ENCODE peak calls at places on chromosomes 5 and 9, in five cellular contexts. J is HCT116, X is fibroblast of lung, E is body of pancreas, H is vagina. O is an unnamed sample. For H3K4me1, the result is how much of the 10 kb centered on the place peaks cover.

GRCh38 chr5:20286512-20286911 is 298.5 kb upstream of the CDH18 start:
- DNase-seq in J (no peak), X (peak), E (no peak), H (no peak), O (no peak)

GRCh38 chr5:15501057-15501791 is 1.2 kb downstream of the FBXL7 start:
- DNase-seq in J (no peak), X (peak), E (no peak), H (no peak), O (no peak)

GRCh38 chr9:113164536-113165300 is 13.9 kb downstream of the SLC31A2 start:
- DNase-seq in J (no peak), X (peak), E (peak), H (no peak), O (no peak)

GRCh38 chr9:89617978-89618377 is 13.2 kb downstream of the GADD45G start:
- DNase-seq in J (no peak), X (no peak), E (peak), H (no peak), O (peak)

GRCh38 chr9:127786773-127787123 is 914 bp downstream of the CDK9 start:
- DNase-seq in J (no peak), X (no peak), E (no peak), H (no peak), O (no peak)

GRCh38 chr9:93295031-93295430 is 111.1 kb downstream of the WNK2 start:
- DNase-seq in J (no peak), X (no peak), E (no peak), H (no peak), O (no peak)

GRCh38 chr5:147737921-147738320 is 44.6 kb downstream of the JAKMIP2 start:
- DNase-seq in J (no peak), X (no peak), E (no peak), H (no peak), O (no peak)

GRCh38 chr5:34511915-34512314 is 144.2 kb upstream of the RAI14 start:
- DNase-seq in J (no peak), X (no peak), E (no peak), H (peak), O (no peak)

GRCh38 chr5:132427285-132428146 is 58.0 kb downstream of the SLC22A5 start:
- DNase-seq in J (no peak), X (no peak), E (peak), H (peak), O (peak)

GRCh38 chr5:74257645-74258328 is 382.7 kb downstream of the ENC1 start:
- DNase-seq in J (no peak), X (peak), E (peak), H (peak), O (peak)

GRCh38 chr5:131628990-131629389 is 6.0 kb downstream of the RAPGEF6 start:
- DNase-seq in J (no peak), X (peak), E (no peak), H (no peak), O (no peak)

GRCh38 chr5:108753877-108754276 is 6.2 kb downstream of the FER start:
- DNase-seq in J (peak), X (peak), E (no peak), H (no peak), O (no peak)

GRCh38 chr5:42579320-42579719 is 156.1 kb downstream of the GHR start:
- DNase-seq in J (no peak), X (no peak), E (no peak), H (no peak), O (no peak)

GRCh38 chr9:137605146-137606004 is at the start of gene ARRDC1:
- DNase-seq in J (peak), X (peak), E (peak), H (peak), O (peak)

GRCh38 chr9:137630684-137631083 is 11.9 kb downstream of the EHMT1 start:
- DNase-seq in J (no peak), X (no peak), E (no peak), H (no peak), O (no peak)

GRCh38 chr5:24026288-24026687 is 518.9 kb downstream of the PRDM9 start:
- DNase-seq in J (no peak), X (no peak), E (no peak), H (no peak), O (no peak)

GRCh38 chr9:113603773-113604172 is 140.2 kb downstream of the RGS3 start:
- DNase-seq in J (no peak), X (no peak), E (no peak), H (no peak), O (no peak)

GRCh38 chr5:104774372-104774771 is 1211.8 kb upstream of the NUDT12 start:
- DNase-seq in J (no peak), X (no peak), E (no peak), H (no peak), O (no peak)

GRCh38 chr5:79301046-79301712 is 65.2 kb downstream of the JMY start:
- DNase-seq in J (peak), X (peak), E (no peak), H (no peak), O (no peak)

GRCh38 chr5:126645132-126645531 is 44.4 kb downstream of the PHAX start:
- DNase-seq in J (no peak), X (no peak), E (no peak), H (no peak), O (no peak)

GRCh38 chr5:92963801-92964200 is 617.2 kb downstream of the NR2F1-AS1 start:
- DNase-seq in J (no peak), X (no peak), E (no peak), H (no peak), O (no peak)

GRCh38 chr5:154701181-154701580 is 54.0 kb upstream of the LARP1 start:
- DNase-seq in J (no peak), X (no peak), E (peak), H (no peak), O (no peak)

GRCh38 chr5:74595143-74595915 is 45.2 kb downstream of the ENC1 start:
- DNase-seq in J (peak), X (peak), E (peak), H (no peak), O (no peak)

GRCh38 chr5:132492386-132492785 is 1.8 kb upstream of the IRF1 start:
- DNase-seq in J (no peak), X (peak), E (no peak), H (no peak), O (no peak)

GRCh38 chr5:18238321-18238720 is 604.1 kb downstream of the TAF11L14 start:
- DNase-seq in J (no peak), X (no peak), E (no peak), H (no peak), O (no peak)
- H3K27ac ChIP-seq in J (no peak), X (no peak), E (no peak), H (no peak), O (no peak)

GRCh38 chr5:91332267-91333044 is 50.7 kb downstream of the ARRDC3 start:
- DNase-seq in J (peak), X (peak), E (no peak), H (no peak), O (no peak)
- H3K4me3 ChIP-seq in J (no peak), X (no peak), E (no peak), H (no peak), O (no peak)

GRCh38 chr9:115207003-115207837 is 89.3 kb upstream of the TNC start:
- DNase-seq in J (no peak), X (peak), E (no peak), H (no peak), O (no peak)

GRCh38 chr9:115202960-115203751 is 85.2 kb upstream of the TNC start:
- DNase-seq in J (no peak), X (peak), E (no peak), H (no peak), O (no peak)

GRCh38 chr9:115202181-115202580 is 84.2 kb upstream of the TNC start:
- DNase-seq in J (no peak), X (no peak), E (no peak), H (no peak), O (no peak)

GRCh38 chr9:115208503-115208902 is 90.5 kb upstream of the TNC start:
- DNase-seq in J (no peak), X (peak), E (no peak), H (no peak), O (no peak)

DNA sequence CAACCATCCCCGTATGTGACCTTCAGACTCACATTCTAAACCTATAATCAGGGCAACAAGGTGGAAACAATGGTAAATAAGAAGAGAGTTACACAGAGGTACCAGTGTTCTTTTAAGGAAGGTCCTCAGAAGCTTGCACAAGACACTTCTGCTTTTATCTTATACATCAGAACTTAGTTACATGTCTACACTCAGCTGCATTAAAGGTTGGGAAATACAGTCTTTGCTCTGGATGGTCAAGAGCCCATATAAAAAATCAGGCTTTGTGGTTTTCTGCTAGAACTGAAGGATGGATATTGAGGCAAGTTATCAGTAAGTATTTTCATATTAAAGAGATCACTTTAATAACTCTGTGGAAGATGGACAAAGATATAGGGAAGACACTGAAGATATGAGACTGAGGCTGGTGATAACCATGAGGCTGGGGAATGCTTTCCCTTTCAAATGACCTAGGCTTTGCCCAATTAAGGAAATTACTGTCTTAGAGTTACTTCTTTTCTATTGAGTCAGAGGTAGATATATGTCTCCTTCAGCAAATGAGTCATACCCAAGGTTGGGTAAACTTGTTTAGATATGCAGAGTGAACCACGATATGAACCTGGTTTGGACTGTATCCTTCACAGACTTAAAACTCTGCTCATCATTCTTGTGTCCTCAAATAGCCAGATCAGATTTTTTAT is 87.0 kb upstream of the TNC start:
- DNase-seq in J (no peak), X (peak), E (no peak), H (no peak), O (no peak)
- H3K4me1 ChIP-seq in J (under half), X (under half), E (under half), H (under half), O (under half)

DNA sequence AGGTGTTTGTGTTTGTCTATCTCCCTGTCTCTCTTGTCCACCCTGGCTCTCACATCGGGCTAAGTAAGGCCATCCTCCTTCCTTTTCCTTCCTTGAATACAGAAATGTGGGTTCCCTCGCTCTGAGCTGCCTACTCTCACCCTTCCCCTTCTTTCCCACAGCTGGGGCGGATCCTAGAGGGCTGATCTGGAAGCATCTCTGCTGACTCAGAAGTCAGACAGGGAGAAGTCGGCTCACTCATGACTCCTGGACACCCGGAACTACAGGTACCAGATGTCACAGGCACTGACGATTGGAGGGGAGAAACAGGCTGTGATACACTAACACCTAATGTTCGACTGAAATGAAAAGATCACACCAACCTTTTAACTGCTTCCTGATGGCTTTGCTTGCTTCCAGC is 41.3 kb downstream of the PTPN3 start:
- DNase-seq in J (no peak), X (no peak), E (no peak), H (no peak), O (no peak)
- H3K27ac ChIP-seq in J (no peak), X (no peak), E (no peak), H (no peak), O (no peak)

GRCh38 chr5:170861295-170861854 is 443 bp upstream of the RANBP17 start:
- DNase-seq in J (no peak), X (no peak), E (no peak), H (no peak), O (no peak)
- H3K4me3 ChIP-seq in J (peak), X (no peak), E (peak), H (peak), O (peak)

GRCh38 chr9:121200346-121200745 is 1.3 kb downstream of the RAB14 start:
- DNase-seq in J (no peak), X (no peak), E (no peak), H (no peak), O (no peak)
- H3K4me1 ChIP-seq in J (under half), X (under half), E (under half), H (half or more), O (half or more)

DNA sequence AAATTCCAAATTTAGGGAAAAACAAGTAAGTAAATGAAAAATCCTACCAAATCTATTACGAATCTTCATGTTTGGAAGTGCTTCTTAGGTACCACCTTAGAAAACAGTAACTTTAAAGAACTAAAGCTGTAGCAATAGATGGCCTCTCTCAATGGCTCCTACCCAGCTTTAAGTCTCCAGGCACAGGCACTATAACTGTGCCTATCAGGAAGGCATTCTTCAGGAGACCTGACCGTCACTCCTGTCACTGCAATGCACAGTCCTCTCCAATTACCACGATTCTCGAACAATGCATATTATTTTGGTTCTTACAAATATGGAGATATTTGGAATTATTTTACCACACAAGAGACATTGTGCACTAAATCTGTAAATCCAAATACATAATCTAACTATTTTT is 12.9 kb downstream of the NFIB start:
- DNase-seq in J (no peak), X (no peak), E (no peak), H (no peak), O (no peak)
- H3K27ac ChIP-seq in J (no peak), X (no peak), E (peak), H (no peak), O (no peak)

GRCh38 chr9:135608999-135609317 is 30.4 kb downstream of the GLT6D1 start:
- DNase-seq in J (no peak), X (no peak), E (no peak), H (no peak), O (no peak)
- H3K4me3 ChIP-seq in J (no peak), X (no peak), E (no peak), H (no peak), O (no peak)

GRCh38 chr5:52995914-52996313 is 6.8 kb downstream of the ITGA2 start:
- DNase-seq in J (no peak), X (no peak), E (no peak), H (no peak), O (no peak)
- H3K4me1 ChIP-seq in J (under half), X (under half), E (under half), H (under half), O (under half)

O was measured in stomach.